ENCODE peak calls at places on chromosomes 1 and 21, in eight cellular contexts. G is endothelial cell of umbilical vein, B is MM.1S, Z is K562, T is GM23248, M is mesenchymal stem cell, X is IMR-90, W is colonic mucosa. K is an unnamed sample.
A peak's percentile ranks its signal among the peaks of the same experiment; 100 is the strongest.

GRCh38 chr1:163381487-163382184 is 59.9 kb downstream of the NUF2 start:
- DNase-seq in G (no peak), B (no peak), Z (no peak), T (no peak), M (no peak), X (no peak), W (no peak), K (no peak)

GRCh38 chr1:20380175-20380574 is 89.5 kb downstream of the VWA5B1 start:
- DNase-seq in G (no peak), B (no peak), Z (no peak), T (no peak), M (no peak), X (no peak), W (no peak), K (no peak)

GRCh38 chr1:4084053-4084431 is 184.0 kb upstream of the C1orf174 start:
- DNase-seq in G (no peak), B (no peak), Z (no peak), T (no peak), M (no peak), X (no peak), W (no peak), K (no peak)

GRCh38 chr1:235410467-235410866 is 43.2 kb downstream of the TBCE start:
- DNase-seq in G (no peak), B (no peak), Z (no peak), T (no peak), M (no peak), X (no peak), W (no peak), K (no peak)

GRCh38 chr1:38009088-38009840 is 3.3 kb upstream of the UTP11 start:
- DNase-seq in G (peak; percentile 77), B (no peak), Z (peak; percentile 95), T (peak; percentile 85), M (peak; percentile 75), X (peak; percentile 78), W (no peak), K (no peak)

GRCh38 chr1:76989976-76990375 is 122.7 kb downstream of the ST6GALNAC5 start:
- DNase-seq in G (no peak), B (no peak), Z (no peak), T (no peak), M (no peak), X (peak; percentile 18), W (no peak), K (no peak)

GRCh38 chr1:109757936-109758786 is 5.6 kb downstream of the EPS8L3 start:
- DNase-seq in G (no peak), B (no peak), Z (no peak), T (no peak), M (no peak), X (no peak), W (peak; percentile 13), K (no peak)

GRCh38 chr21:26949830-26950229 is 17.1 kb downstream of the ADAMTS5 start:
- DNase-seq in G (no peak), B (no peak), Z (no peak), T (no peak), M (no peak), X (no peak), W (no peak), K (no peak)

GRCh38 chr1:228902781-228903572 is 167.7 kb downstream of the RHOU start:
- DNase-seq in G (peak; percentile 99), B (no peak), Z (no peak), T (peak; percentile 98), M (peak; percentile 96), X (peak; percentile 99), W (peak; percentile 83), K (no peak)

DNA sequence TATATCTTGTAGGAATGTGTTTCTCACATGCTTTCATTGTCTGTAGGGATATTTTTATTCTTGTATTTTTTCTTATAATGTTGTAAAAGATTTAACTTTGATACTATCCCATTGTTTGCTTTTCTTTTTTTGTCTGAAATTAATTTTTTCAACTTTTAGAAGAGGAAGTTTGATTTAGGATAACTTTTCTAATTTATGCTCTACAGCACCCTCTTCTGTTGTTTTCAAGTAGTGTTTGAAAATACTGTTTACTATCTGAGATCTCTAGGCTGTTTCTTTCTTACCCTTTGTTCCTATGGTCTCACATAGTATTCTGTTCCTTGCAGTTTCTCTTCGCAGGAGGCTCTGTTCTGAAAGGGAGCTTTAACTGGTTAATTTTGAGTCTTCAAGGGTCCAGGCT is 21.9 kb downstream of the ABCD3 start:
- DNase-seq in G (no peak), B (no peak), Z (no peak), T (no peak), M (no peak), X (no peak), W (no peak), K (no peak)
- H3K9me3 ChIP-seq in G (no peaks in the 10 kb centered on the region), B (no peaks in the 10 kb centered on the region), Z (no peaks in the 10 kb centered on the region), T (no peaks in the 10 kb centered on the region), M (peaks cover 27% of the 10 kb centered on the region), X (peaks cover 11% of the 10 kb centered on the region), W (peaks cover 2% of the 10 kb centered on the region), K (peaks cover 29% of the 10 kb centered on the region)

GRCh38 chr1:15174615-15174983 is 21.1 kb downstream of the TMEM51 start:
- DNase-seq in G (no peak), B (no peak), Z (no peak), T (no peak), M (no peak), X (no peak), W (no peak), K (no peak)

GRCh38 chr1:15173863-15174614 is 20.5 kb downstream of the TMEM51 start:
- DNase-seq in G (no peak), B (peak; percentile 91), Z (no peak), T (no peak), M (no peak), X (no peak), W (peak; percentile 74), K (no peak)

GRCh38 chr1:15177710-15178166 is 24.2 kb downstream of the TMEM51 start:
- DNase-seq in G (peak; percentile 83), B (no peak), Z (peak; percentile 59), T (no peak), M (no peak), X (no peak), W (no peak), K (no peak)

GRCh38 chr1:15176898-15177665 is 23.5 kb downstream of the TMEM51 start:
- DNase-seq in G (no peak), B (no peak), Z (no peak), T (no peak), M (no peak), X (no peak), W (peak; percentile 35), K (no peak)

GRCh38 chr1:15176120-15176519 is 22.6 kb downstream of the TMEM51 start:
- DNase-seq in G (no peak), B (peak; percentile 89), Z (no peak), T (no peak), M (no peak), X (no peak), W (no peak), K (no peak)
- H3K4me1 ChIP-seq in G (peaks cover 32% of the 10 kb centered on the region), B (peaks cover 78% of the 10 kb centered on the region), Z (peaks cover 11% of the 10 kb centered on the region), T (peaks cover 19% of the 10 kb centered on the region), M (peaks cover 40% of the 10 kb centered on the region), X (peaks cover 56% of the 10 kb centered on the region), W (no peaks in the 10 kb centered on the region), K (no peaks in the 10 kb centered on the region)

DNA sequence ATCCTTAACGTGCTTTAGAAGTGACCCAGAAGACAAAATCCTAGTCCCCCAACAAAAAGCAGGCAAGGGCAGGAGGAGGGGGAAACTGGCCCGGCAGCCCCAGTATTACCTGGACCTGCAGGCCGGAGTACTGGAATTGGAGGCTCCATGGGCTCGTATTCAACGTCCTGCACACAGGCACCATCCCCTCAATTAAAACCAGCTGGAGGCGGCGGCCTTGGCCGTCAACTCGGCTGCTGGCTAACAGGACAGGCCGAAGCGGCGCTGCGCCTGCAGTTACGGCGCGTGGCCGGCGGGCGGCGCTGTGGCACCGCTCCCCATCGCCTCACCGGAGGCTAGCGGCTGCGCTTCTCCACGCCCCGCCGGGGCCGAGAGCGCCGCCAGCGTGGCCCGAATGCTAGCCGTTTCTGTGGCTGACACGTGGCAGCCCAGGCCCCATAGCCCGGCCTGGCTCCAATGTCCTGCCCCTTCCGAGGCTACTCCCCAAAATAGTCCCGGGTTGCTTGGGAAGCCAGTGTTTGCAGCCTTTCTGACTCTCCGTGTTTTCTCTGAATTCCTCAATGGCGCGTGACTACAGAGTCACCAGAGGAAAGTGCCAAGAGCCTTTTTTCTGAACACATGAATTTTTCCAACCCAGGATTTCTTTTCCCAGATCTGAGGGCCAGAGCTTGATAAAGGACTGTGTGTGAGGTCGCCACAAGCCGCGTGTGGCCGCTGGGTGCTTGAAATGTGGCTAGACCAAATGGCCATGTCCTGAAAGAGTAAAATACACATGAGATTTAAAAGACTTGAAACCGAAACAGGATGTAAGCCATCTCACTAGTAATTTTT is 82.5 kb downstream of the HHIPL2 start:
- DNase-seq in G (peak; percentile 97), B (peak; percentile 84), Z (peak; percentile 96), T (peak; percentile 98), M (peak; percentile 97), X (peak; percentile 93), W (peak; percentile 86), K (peak; percentile 94)
- H3K9ac ChIP-seq in G (peak overlapping the region; percentile 86), B (peak overlapping the region; percentile 36), Z (peak overlapping the region; percentile 86), T (peak overlapping the region; percentile 93), M (peak overlapping the region; percentile 98), X (peak overlapping the region; percentile 88), W (peak overlapping the region; percentile 71), K (peak overlapping the region; percentile 58)

GRCh38 chr21:30232011-30232410 is 16.1 kb upstream of the CLDN8 start:
- DNase-seq in G (no peak), B (no peak), Z (no peak), T (peak; percentile 26), M (no peak), X (no peak), W (no peak), K (no peak)

GRCh38 chr21:30227633-30228404 is 11.9 kb upstream of the CLDN8 start:
- DNase-seq in G (no peak), B (no peak), Z (peak; percentile 68), T (peak; percentile 98), M (peak; percentile 91), X (peak; percentile 5), W (peak; percentile 56), K (no peak)

GRCh38 chr21:30223596-30223995 is 7.7 kb upstream of the CLDN8 start:
- DNase-seq in G (no peak), B (no peak), Z (no peak), T (no peak), M (no peak), X (no peak), W (no peak), K (no peak)

GRCh38 chr21:30227128-30227527 is 11.2 kb upstream of the CLDN8 start:
- DNase-seq in G (no peak), B (no peak), Z (no peak), T (no peak), M (peak; percentile 1), X (no peak), W (no peak), K (no peak)
- H3K9me3 ChIP-seq in G (peaks cover 7% of the 10 kb centered on the region), B (no peaks in the 10 kb centered on the region), Z (no peaks in the 10 kb centered on the region), T (no peaks in the 10 kb centered on the region), M (no peaks in the 10 kb centered on the region), X (peaks cover 3% of the 10 kb centered on the region), W (no peaks in the 10 kb centered on the region), K (no peaks in the 10 kb centered on the region)

DNA sequence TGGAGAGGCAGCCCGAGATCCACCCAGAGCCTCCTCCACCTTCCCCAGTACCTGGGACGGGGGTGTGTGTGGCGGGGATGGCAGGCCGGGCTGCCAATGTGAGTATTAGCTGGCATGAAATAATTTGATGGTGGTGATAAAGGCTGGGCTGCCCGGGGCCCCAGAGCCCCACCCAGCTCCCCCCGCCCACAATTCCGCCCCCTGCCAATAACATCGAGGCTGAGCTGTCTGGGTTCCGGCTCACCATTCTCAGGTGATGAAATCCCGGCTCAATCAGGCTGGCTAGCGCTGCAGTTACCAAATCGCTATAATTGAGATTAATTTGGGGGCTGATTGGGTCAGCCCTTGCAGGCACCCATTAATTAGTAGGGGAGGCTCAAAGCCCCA is 103.8 kb upstream of the CASZ1 start:
- DNase-seq in G (no peak), B (no peak), Z (no peak), T (no peak), M (no peak), X (no peak), W (no peak), K (no peak)
- H3K4me1 ChIP-seq in G (no peaks in the 10 kb centered on the region), B (no peaks in the 10 kb centered on the region), Z (peaks cover 24% of the 10 kb centered on the region), T (peaks cover 8% of the 10 kb centered on the region), M (peaks cover 15% of the 10 kb centered on the region), X (no peaks in the 10 kb centered on the region), W (no peaks in the 10 kb centered on the region), K (peaks cover 10% of the 10 kb centered on the region)